ENCODE peak calls at places on chromosomes 11 and 22, in eight cellular contexts. C is fibroblast of mammary gland; E is NCI-H1694; O is stimulated activated naive CD8-positive, alpha-beta T cell treated with anti-CD3 and anti-CD28 coated beads, Interleukin-15, amount 100 ng/mL, for 72 hours; P is H4; I is fibroblast of lung; D is effector CD4-positive, alpha-beta T cell; Q is NCI-H446 treated with DMSO at 0.1 percent for 48 hours. J is an unnamed sample.

GRCh38 chr11:93017821-93018690 is 48.6 kb downstream of the MTNR1B start:
- DNase-seq in O (no peak), I (peak; percentile 84), D (no peak), C (peak; percentile 55), P (no peak), Q (peak; percentile 77), E (no peak), J (no peak)

GRCh38 chr11:46290598-46291309 is 13.3 kb downstream of the CREB3L1 start:
- DNase-seq in Q (no peak), E (no peak), O (no peak), P (peak; percentile 97), C (peak; percentile 98), D (no peak), I (peak; percentile 96), J (no peak)

GRCh38 chr11:78532991-78533861 is 41.4 kb downstream of the NARS2 start:
- DNase-seq in Q (no peak), I (no peak), O (no peak), E (no peak), P (no peak), D (no peak), C (no peak), J (no peak)

GRCh38 chr11:6418199-6418957 is 516 bp downstream of the APBB1 start:
- DNase-seq in O (no peak), I (no peak), E (no peak), C (no peak), P (no peak), Q (no peak), D (no peak), J (no peak)

GRCh38 chr11:126140106-126140931 is 71.1 kb downstream of the RPUSD4 start:
- DNase-seq in I (no peak), Q (no peak), E (no peak), C (no peak), D (no peak), P (no peak), O (no peak), J (no peak)

GRCh38 chr11:11981364-11981763 is 27.1 kb downstream of the DKK3 start:
- DNase-seq in C (no peak), O (no peak), D (no peak), P (no peak), Q (peak; percentile 66), E (no peak), I (no peak), J (peak; percentile 91)

GRCh38 chr11:47408598-47409439 is 429 bp downstream of the SLC39A13 start:
- DNase-seq in Q (peak; percentile 17), P (peak; percentile 53), D (no peak), E (no peak), O (no peak), C (peak; percentile 86), I (peak; percentile 85), J (peak; percentile 61)

GRCh38 chr22:17957683-17958082 is 66.7 kb downstream of the MICAL3 start:
- DNase-seq in D (no peak), O (no peak), P (no peak), I (no peak), Q (no peak), C (no peak), E (no peak), J (no peak)

GRCh38 chr22:27453688-27454087 is 347.9 kb downstream of the MN1 start:
- DNase-seq in O (no peak), I (no peak), D (no peak), Q (no peak), C (no peak), P (no peak), E (no peak), J (no peak)

GRCh38 chr11:72338741-72339140 is 94.8 kb upstream of the PHOX2A start:
- DNase-seq in Q (no peak), P (no peak), I (peak; percentile 40), E (no peak), D (no peak), O (no peak), C (peak; percentile 60), J (no peak)

GRCh38 chr11:128471138-128471661 is 116.2 kb downstream of the ETS1 start:
- DNase-seq in O (peak; percentile 70), P (no peak), Q (no peak), D (no peak), I (no peak), C (no peak), E (no peak), J (no peak)

GRCh38 chr11:1444823-1445422 is 41.7 kb downstream of the MOB2 start:
- DNase-seq in I (no peak), D (no peak), E (no peak), P (no peak), Q (no peak), C (no peak), O (no peak), J (no peak)

GRCh38 chr11:112279901-112280267 is 19.2 kb upstream of the PLET1 start:
- DNase-seq in D (peak; percentile 64), Q (peak; percentile 24), C (peak; percentile 46), E (no peak), I (peak; percentile 43), O (peak; percentile 74), P (peak; percentile 50), J (peak; percentile 61)

GRCh38 chr11:94134651-94135512 is 6.2 kb downstream of the PANX1 start:
- DNase-seq in O (no peak), D (no peak), E (no peak), I (peak; percentile 96), C (peak; percentile 93), P (peak; percentile 50), Q (no peak), J (no peak)

GRCh38 chr22:48254311-48254873 is 1491.9 kb downstream of the TBC1D22A start:
- DNase-seq in O (no peak), I (no peak), E (peak; percentile 48), P (no peak), C (no peak), D (no peak), Q (no peak), J (peak; percentile 81)

GRCh38 chr11:26734706-26735105 is 12.8 kb upstream of the SLC5A12 start:
- DNase-seq in E (no peak), C (no peak), O (no peak), P (no peak), I (no peak), D (no peak), Q (no peak), J (no peak)

GRCh38 chr11:113242767-113243397 is 71.5 kb upstream of the TTC12 start:
- DNase-seq in P (peak; percentile 41), D (no peak), I (peak; percentile 70), C (peak; percentile 59), O (peak; percentile 9), E (no peak), Q (no peak), J (peak; percentile 87)

GRCh38 chr11:101458161-101458560 is 125.6 kb downstream of the TRPC6 start:
- DNase-seq in D (no peak), O (no peak), C (peak; percentile 74), P (no peak), E (no peak), I (peak; percentile 66), Q (no peak), J (no peak)

GRCh38 chr22:33381531-33382406 is 323.6 kb upstream of the SYN3 start:
- DNase-seq in Q (no peak), E (no peak), P (no peak), C (no peak), D (no peak), O (no peak), I (no peak), J (peak; percentile 78)

GRCh38 chr11:119236490-119236889 is 30.4 kb downstream of the CBL start:
- DNase-seq in I (peak; percentile 28), E (no peak), D (no peak), C (peak; percentile 42), O (no peak), Q (no peak), P (no peak), J (no peak)

GRCh38 chr11:14445542-14446530 is 53.8 kb downstream of the COPB1 start:
- DNase-seq in Q (no peak), D (no peak), O (no peak), E (no peak), I (peak; percentile 51), C (peak; percentile 50), P (no peak), J (no peak)

GRCh38 chr11:13262096-13262495 is 15.5 kb upstream of the BMAL1 start:
- DNase-seq in O (no peak), E (no peak), I (peak; percentile 9), P (no peak), Q (no peak), D (no peak), C (peak; percentile 30), J (no peak)

GRCh38 chr11:28289444-28289843 is 181.3 kb downstream of the METTL15 start:
- DNase-seq in C (no peak), P (no peak), D (no peak), I (peak; percentile 11), O (no peak), E (no peak), Q (no peak), J (no peak)

GRCh38 chr11:123321641-123322040 is 108.4 kb upstream of the GRAMD1B start:
- DNase-seq in O (no peak), E (no peak), P (no peak), Q (no peak), D (no peak), C (peak; percentile 75), I (no peak), J (no peak)

GRCh38 chr22:20016734-20017621 is at the start of gene ARVCF:
- DNase-seq in C (peak; percentile 81), I (peak; percentile 88), O (peak; percentile 93), D (peak; percentile 89), E (peak; percentile 73), Q (peak; percentile 82), P (peak; percentile 56), J (peak; percentile 88)

GRCh38 chr22:25207553-25208157 is 8.0 kb downstream of the CRYBB3 start:
- DNase-seq in D (no peak), Q (no peak), E (no peak), O (no peak), P (no peak), C (no peak), I (no peak), J (no peak)

GRCh38 chr11:1572200-1573076 is at the start of gene DUSP8:
- DNase-seq in E (peak; percentile 39), O (peak; percentile 88), I (peak; percentile 74), Q (peak; percentile 83), C (peak; percentile 61), P (peak; percentile 83), D (peak; percentile 95), J (peak; percentile 88)

GRCh38 chr11:29781268-29781667 is 235.6 kb downstream of the KCNA4 start:
- DNase-seq in Q (no peak), D (no peak), O (no peak), I (no peak), P (no peak), E (no peak), C (no peak), J (no peak)

J was measured in cerebellar cortex.